ENCODE peak calls at places on chromosomes 7 and 10, in six cellular contexts. M, I, R, S, G and H are unnamed samples. For H3K4me1, the result is how much of the 10 kb centered on the place peaks cover.

GRCh38 chr7:26686448-26686981 is 177.9 kb downstream of the SKAP2 start:
- DNase-seq in M (peak), I (peak), R (peak), S (peak), G (peak), H (no peak)

GRCh38 chr10:35368485-35369048 is 32.3 kb downstream of the CCNY start:
- DNase-seq in M (no peak), I (peak), R (no peak), S (no peak), G (no peak), H (no peak)

GRCh38 chr7:66016131-66016461 is 34.1 kb upstream of the GUSB start:
- DNase-seq in M (no peak), I (no peak), R (no peak), S (peak), G (no peak), H (no peak)

GRCh38 chr7:127896683-127897082 is 134.6 kb downstream of the LRRC4 start:
- DNase-seq in M (no peak), I (no peak), R (no peak), S (no peak), G (no peak), H (no peak)

GRCh38 chr7:29989257-29989995 is at the start of gene SCRN1:
- DNase-seq in M (peak), I (peak), R (peak), S (peak), G (peak), H (peak)

GRCh38 chr10:30454744-30455498 is 20.9 kb downstream of the MAP3K8 start:
- DNase-seq in M (no peak), I (no peak), R (no peak), S (peak), G (no peak), H (no peak)

GRCh38 chr7:25308898-25309521 is 80.7 kb upstream of the NPVF start:
- DNase-seq in M (no peak), I (no peak), R (no peak), S (no peak), G (no peak), H (no peak)

GRCh38 chr10:125023862-125024495 is 82.1 kb downstream of the ZRANB1 start:
- DNase-seq in M (no peak), I (no peak), R (no peak), S (no peak), G (no peak), H (peak)

GRCh38 chr10:77430530-77430929 is 207.1 kb downstream of the KCNMA1 start:
- DNase-seq in M (no peak), I (no peak), R (no peak), S (no peak), G (no peak), H (no peak)

GRCh38 chr10:74058071-74058470 is 60.2 kb downstream of the VCL start:
- DNase-seq in M (no peak), I (no peak), R (no peak), S (no peak), G (no peak), H (no peak)
- H3K4me1 ChIP-seq in M (under half), I (under half), R (half or more), S (under half), G (under half), H (under half)

DNA sequence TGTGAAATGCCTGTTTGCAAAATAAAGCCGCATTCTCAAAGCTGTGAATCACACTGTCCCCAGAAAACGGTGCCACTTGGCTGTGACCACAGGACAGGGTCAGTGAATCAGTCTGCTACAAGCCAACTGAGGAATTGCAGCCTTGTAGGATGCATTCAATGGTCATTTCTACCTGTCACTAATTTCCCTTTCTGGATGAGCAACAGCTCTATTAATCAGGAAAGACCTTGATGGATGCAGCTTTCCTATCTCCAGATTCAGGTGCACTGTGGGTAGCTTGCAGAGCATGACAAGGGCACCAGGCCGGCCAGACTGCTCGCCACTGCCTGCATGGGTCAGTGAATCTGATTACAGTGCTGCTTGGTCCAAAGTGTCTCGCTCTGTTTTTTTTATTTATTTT is 506.8 kb upstream of the AUTS2 start:
- DNase-seq in M (no peak), I (no peak), R (no peak), S (no peak), G (no peak), H (no peak)
- TF ChIP-seq CTCF in M (no peak), I (no peak), R (no peak), S (no peak), G (no peak), H (no peak)

GRCh38 chr10:132702601-132703304 is 83.2 kb downstream of the NKX6-2 start:
- DNase-seq in M (peak), I (no peak), R (no peak), S (no peak), G (no peak), H (peak)

GRCh38 chr10:132701846-132702190 is 84.1 kb downstream of the NKX6-2 start:
- DNase-seq in M (no peak), I (no peak), R (no peak), S (no peak), G (no peak), H (no peak)

GRCh38 chr10:132699411-132700167 is 86.4 kb downstream of the NKX6-2 start:
- DNase-seq in M (peak), I (no peak), R (no peak), S (no peak), G (no peak), H (peak)

GRCh38 chr10:132700168-132701098 is 85.5 kb downstream of the NKX6-2 start:
- DNase-seq in M (peak), I (no peak), R (no peak), S (peak), G (no peak), H (no peak)

GRCh38 chr10:132701099-132701845 is 84.7 kb downstream of the NKX6-2 start:
- DNase-seq in M (peak), I (no peak), R (no peak), S (no peak), G (no peak), H (no peak)
- H3K27ac ChIP-seq in M (no peak), I (no peak), R (no peak), S (no peak), G (no peak), H (no peak)

GRCh38 chr7:108291135-108291508 is 161.0 kb upstream of the LAMB4 start:
- DNase-seq in M (no peak), I (no peak), R (no peak), S (no peak), G (no peak), H (no peak)
- H3K4me1 ChIP-seq in M (under half), I (under half), R (half or more), S (under half), G (under half), H (under half)

GRCh38 chr10:86347856-86348255 is 18.7 kb downstream of the GRID1 start:
- DNase-seq in M (no peak), I (no peak), R (no peak), S (no peak), G (no peak), H (peak)

GRCh38 chr10:86350897-86351296 is 15.7 kb downstream of the GRID1 start:
- DNase-seq in M (no peak), I (no peak), R (no peak), S (no peak), G (no peak), H (no peak)

GRCh38 chr10:86349940-86350630 is 16.5 kb downstream of the GRID1 start:
- DNase-seq in M (no peak), I (no peak), R (no peak), S (no peak), G (no peak), H (no peak)

GRCh38 chr10:86348321-86349210 is 18.0 kb downstream of the GRID1 start:
- DNase-seq in M (peak), I (no peak), R (no peak), S (no peak), G (peak), H (no peak)

GRCh38 chr10:86349474-86349873 is 17.1 kb downstream of the GRID1 start:
- DNase-seq in M (peak), I (peak), R (peak), S (no peak), G (peak), H (peak)
- TF ChIP-seq CTCF in M (peak), I (peak), R (peak), S (peak), G (peak), H (no peak)

DNA sequence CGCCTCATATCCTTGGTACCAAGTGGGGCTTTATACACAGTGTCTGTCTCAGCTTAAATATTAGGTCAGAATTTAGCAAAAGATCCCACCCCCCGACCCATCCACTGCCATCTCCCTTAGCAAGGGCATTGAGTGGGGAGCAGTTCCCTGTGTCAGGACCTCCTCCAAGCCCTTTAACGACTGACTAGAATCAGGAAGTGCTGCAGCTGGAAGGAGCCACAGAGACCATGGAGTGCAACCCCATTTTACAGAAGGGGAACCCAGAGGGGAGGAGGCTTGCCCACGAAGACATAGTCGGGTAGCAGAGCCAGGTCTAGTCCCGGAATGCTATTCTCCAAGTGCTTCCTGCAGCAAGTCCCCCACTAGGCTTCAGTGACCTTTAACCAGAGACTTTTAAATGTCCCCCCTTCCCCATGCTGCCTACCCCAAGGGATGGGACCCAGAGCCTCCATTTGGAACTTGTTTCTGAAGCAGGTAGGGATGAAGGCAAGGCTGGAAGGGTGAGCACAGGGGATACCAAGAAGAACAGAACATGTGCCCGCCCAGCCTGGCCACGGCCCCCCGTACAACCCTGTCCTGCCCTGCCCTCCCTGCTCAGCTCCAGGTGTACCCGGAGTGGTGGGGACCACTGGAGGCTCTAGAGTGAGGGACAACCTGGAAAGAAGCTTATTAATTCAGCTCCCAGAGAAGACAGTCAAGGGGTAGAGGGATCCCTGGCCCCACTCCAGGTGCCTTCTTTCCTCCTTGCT is 41.3 kb downstream of the C10orf105 start:
- DNase-seq in M (no peak), I (no peak), R (no peak), S (no peak), G (no peak), H (no peak)
- H3K27ac ChIP-seq in M (no peak), I (no peak), R (no peak), S (no peak), G (no peak), H (no peak)